ENCODE peak calls at places on chromosome 22, in five cellular contexts. F is IMR-90; M is AG04450; G is aorta; K is CD8-positive, alpha-beta memory T cell. R is an unnamed sample.

GRCh38 chr22:36753916-36754315 is 22.0 kb downstream of the IFT27 start:
- DNase-seq in M (no peak), F (no peak), K (no peak), G (no peak), R (no peak)

GRCh38 chr22:37121887-37122591 is 12.5 kb upstream of the TMPRSS6 start:
- DNase-seq in F (peak; percentile 37), M (no peak), G (no peak), K (peak; percentile 95), R (no peak)

GRCh38 chr22:42283288-42284229 is 13.1 kb upstream of the TCF20 start:
- DNase-seq in F (no peak), G (peak; percentile 76), M (no peak), K (peak; percentile 29), R (peak; percentile 75)

GRCh38 chr22:20186183-20186870 is 35.5 kb upstream of the CCDC188 start:
- DNase-seq in M (no peak), G (no peak), F (no peak), K (no peak), R (no peak)

GRCh38 chr22:42329504-42329903 is 59.1 kb upstream of the TCF20 start:
- DNase-seq in M (no peak), F (no peak), K (no peak), G (no peak), R (no peak)

GRCh38 chr22:36486619-36487384 is 5.4 kb upstream of the TXN2 start:
- DNase-seq in M (no peak), G (no peak), F (peak; percentile 68), K (peak; percentile 50), R (no peak)

GRCh38 chr22:37406836-37407235 is 20.4 kb downstream of the ELFN2 start:
- DNase-seq in K (no peak), M (no peak), G (no peak), F (no peak), R (no peak)

GRCh38 chr22:41833369-41834004 is 582 bp downstream of the SREBF2 start:
- DNase-seq in F (no peak), G (peak; percentile 84), M (no peak), K (peak; percentile 50), R (peak; percentile 86)

GRCh38 chr22:20771918-20772625 is 1.8 kb upstream of the SERPIND1 start:
- DNase-seq in M (no peak), G (no peak), F (no peak), K (no peak), R (no peak)

GRCh38 chr22:36147196-36147788 is 13.3 kb downstream of the APOL3 start:
- DNase-seq in G (no peak), M (no peak), F (no peak), K (no peak), R (no peak)

GRCh38 chr22:41449321-41449720 is 2.7 kb upstream of the TOB2 start:
- DNase-seq in G (peak; percentile 44), M (no peak), K (no peak), F (no peak), R (no peak)

GRCh38 chr22:42515896-42516295 is 3.7 kb downstream of the RRP7A start:
- DNase-seq in G (no peak), F (no peak), M (no peak), K (no peak), R (peak; percentile 71)

GRCh38 chr22:18024276-18024939 is at the start of gene MICAL3:
- DNase-seq in M (no peak), G (peak; percentile 86), F (peak; percentile 64), K (peak; percentile 55), R (peak; percentile 84)

GRCh38 chr22:46077669-46078099 is 72.6 kb upstream of the PPARA start:
- DNase-seq in M (no peak), F (no peak), G (peak; percentile 69), K (no peak), R (peak; percentile 46)

GRCh38 chr22:48580481-48580970 is 1247.1 kb downstream of the BRD1 start:
- DNase-seq in K (no peak), M (no peak), G (no peak), F (no peak), R (peak; percentile 42)

GRCh38 chr22:49765951-49766350 is 61.7 kb downstream of the BRD1 start:
- DNase-seq in K (no peak), G (peak; percentile 54), F (no peak), M (no peak), R (peak; percentile 56)

GRCh38 chr22:49979587-49980264 is 19.2 kb downstream of the PIM3 start:
- DNase-seq in F (no peak), K (no peak), G (peak; percentile 38), M (no peak), R (peak; percentile 12)

GRCh38 chr22:44735518-44736428 is 16.6 kb upstream of the ARHGAP8 start:
- DNase-seq in M (no peak), K (peak; percentile 70), G (peak; percentile 92), F (peak; percentile 41), R (peak; percentile 89)

GRCh38 chr22:16387088-16387487 is 205.5 kb downstream of the CCT8L2 start:
- DNase-seq in K (no peak), F (no peak), M (no peak), G (peak; percentile 45), R (no peak)

GRCh38 chr22:21045585-21046294 is at the start of gene LRRC74B:
- DNase-seq in G (peak; percentile 96), F (peak; percentile 87), K (peak; percentile 52), M (peak; percentile 67), R (peak; percentile 97)

GRCh38 chr22:20940178-20940790 is 23.1 kb downstream of the CRKL start:
- DNase-seq in F (no peak), G (no peak), K (no peak), M (no peak), R (no peak)

GRCh38 chr22:36332623-36333331 is 55.0 kb downstream of the MYH9 start:
- DNase-seq in G (no peak), K (peak; percentile 43), F (peak; percentile 83), M (no peak), R (no peak)

GRCh38 chr22:50206599-50206998 is 5.8 kb downstream of the SELENOO start:
- DNase-seq in K (no peak), M (no peak), F (peak; percentile 26), G (no peak), R (peak; percentile 82)

GRCh38 chr22:36470162-36470993 is 11.1 kb downstream of the TXN2 start:
- DNase-seq in G (peak; percentile 90), F (peak; percentile 89), K (peak; percentile 83), M (peak; percentile 83), R (peak; percentile 91)

GRCh38 chr22:46062232-46062615 is 85.3 kb upstream of the WNT7B start:
- DNase-seq in M (no peak), F (no peak), G (no peak), K (no peak), R (no peak)

GRCh38 chr22:50267591-50268390 is 2.4 kb downstream of the MAPK11 start:
- DNase-seq in M (no peak), K (peak; percentile 20), G (peak; percentile 90), F (peak; percentile 38), R (no peak)

GRCh38 chr22:38872172-38872830 is at the start of gene CBX6:
- DNase-seq in M (peak; percentile 63), G (peak; percentile 99), F (peak; percentile 90), K (peak; percentile 92), R (peak; percentile 98)

GRCh38 chr22:35354068-35354467 is 26.8 kb upstream of the HMOX1 start:
- DNase-seq in M (no peak), G (no peak), F (no peak), K (no peak), R (peak; percentile 57)

GRCh38 chr22:41828516-41828915 is 4.4 kb upstream of the SREBF2 start:
- DNase-seq in F (no peak), M (no peak), K (no peak), G (no peak), R (no peak)

GRCh38 chr22:35477911-35478582 is 62.6 kb upstream of the RASD2 start:
- DNase-seq in F (peak; percentile 91), G (no peak), K (no peak), M (peak; percentile 61), R (peak; percentile 93)

GRCh38 chr22:23146842-23147205 is 1.5 kb downstream of the RAB36 start:
- DNase-seq in M (no peak), G (no peak), F (no peak), K (no peak), R (no peak)

GRCh38 chr22:30291334-30291892 is 2.1 kb upstream of the CASTOR1 start:
- DNase-seq in M (no peak), K (no peak), F (no peak), G (no peak), R (no peak)

GRCh38 chr22:30290679-30291333 is 1.5 kb upstream of the CASTOR1 start:
- DNase-seq in F (peak; percentile 48), G (peak; percentile 91), K (no peak), M (no peak), R (peak; percentile 96)

GRCh38 chr22:30294066-30294465 is 4.8 kb upstream of the CASTOR1 start:
- DNase-seq in F (no peak), G (no peak), K (no peak), M (no peak), R (no peak)

GRCh38 chr22:30290318-30290678 is 993 bp upstream of the CASTOR1 start:
- DNase-seq in G (no peak), F (peak; percentile 23), K (no peak), M (no peak), R (no peak)

GRCh38 chr22:30292069-30292970 is 3.0 kb upstream of the CASTOR1 start:
- DNase-seq in M (no peak), K (no peak), G (no peak), F (no peak), R (no peak)
- H3K27ac ChIP-seq in M (no peak overlapping the region), K (no peak overlapping the region), G (no peak overlapping the region), F (no peak overlapping the region), R (peak overlapping the region; percentile 93)

DNA sequence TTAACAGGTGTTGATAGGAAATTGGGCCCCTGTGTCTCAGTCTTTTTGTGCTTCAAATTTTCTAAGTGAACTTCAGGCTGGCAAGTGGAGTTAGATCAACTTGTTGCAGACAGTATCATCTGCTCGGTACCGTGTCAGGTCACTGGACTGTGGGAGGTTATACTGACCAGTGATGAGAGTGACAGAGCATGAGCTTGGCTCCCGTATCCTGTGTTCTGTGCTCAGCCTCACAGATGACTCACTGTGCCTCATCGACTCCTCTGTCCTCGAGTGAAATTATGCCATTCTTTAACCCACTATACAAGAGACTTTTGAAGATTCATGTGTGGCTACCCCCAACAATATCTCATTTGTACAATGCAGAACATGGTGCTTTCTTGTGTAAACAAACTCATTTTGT is 7.9 kb downstream of the GRAP2 start:
- DNase-seq in G (no peak), M (no peak), K (no peak), F (peak; percentile 8), R (no peak)
- H3K27ac ChIP-seq in G (no peak overlapping the region), M (no peak overlapping the region), K (peak overlapping the region; percentile 0), F (no peak overlapping the region), R (no peak overlapping the region)

GRCh38 chr22:28147401-28147800 is 228.3 kb upstream of the PITPNB start:
- DNase-seq in K (no peak), M (no peak), G (no peak), F (no peak), R (no peak)
- H3K27ac ChIP-seq in K (no peak overlapping the region), M (no peak overlapping the region), G (no peak overlapping the region), F (no peak overlapping the region), R (no peak overlapping the region)

DNA sequence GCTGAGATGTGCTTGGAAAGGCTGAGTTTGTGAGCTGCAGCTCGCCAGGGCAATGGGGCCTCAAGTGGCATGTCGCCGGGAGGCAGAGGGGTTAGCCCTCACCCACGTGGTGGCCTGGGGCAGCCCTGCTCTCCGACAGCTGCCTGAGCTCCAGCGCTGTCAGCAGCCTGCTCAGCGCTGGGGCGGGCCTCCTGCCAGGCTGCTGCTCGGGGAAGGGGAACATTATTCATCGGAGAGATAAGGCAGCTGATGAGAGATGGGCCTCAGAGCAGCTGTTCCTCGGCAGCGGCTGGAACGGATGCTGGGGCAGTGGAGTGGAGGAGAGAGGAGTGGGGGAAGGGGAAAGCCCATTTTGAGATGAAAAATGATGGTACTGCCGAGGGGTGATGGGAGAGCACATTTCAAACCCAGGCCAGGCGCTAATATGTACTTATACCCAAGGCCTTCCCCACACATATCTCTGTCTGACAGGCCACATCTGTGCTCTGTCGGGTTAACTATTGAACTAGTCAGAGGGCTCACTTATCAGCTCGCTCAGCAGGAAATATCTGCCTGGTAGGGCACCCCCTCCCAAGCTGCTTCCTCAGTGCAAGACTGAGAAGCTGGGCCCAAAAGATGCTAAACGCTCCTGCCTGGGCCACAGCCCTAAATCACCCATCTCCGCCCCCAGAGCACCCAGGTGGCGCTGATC is 79.5 kb downstream of the TIMP3 start:
- DNase-seq in M (peak; percentile 30), G (peak; percentile 82), F (peak; percentile 73), K (no peak), R (peak; percentile 95)
- H3K27ac ChIP-seq in M (no peak overlapping the region), G (no peak overlapping the region), F (no peak overlapping the region), K (peak overlapping the region; percentile 38), R (no peak overlapping the region)

R was measured in kidney.